ENCODE peak calls at places on chromosomes 3 and 15, in four cellular contexts. R is SK-N-SH, Z is GM12892, S is HepG2. C is an unnamed sample.

GRCh38 chr3:14628406-14628805 is 23.2 kb upstream of the CCDC174 start:
- DNase-seq in S (no peak), R (no peak), Z (no peak), C (no peak)

GRCh38 chr3:10160925-10161324 is 3.8 kb upstream of the IRAK2 start:
- DNase-seq in Z (no peak), S (no peak), R (no peak), C (no peak)

GRCh38 chr3:115092220-115092791 is 54.8 kb downstream of the ZBTB20 start:
- DNase-seq in R (peak; percentile 47), Z (no peak), S (peak; percentile 34), C (no peak)

GRCh38 chr3:52098108-52098507 is 41.7 kb upstream of the DUSP7 start:
- DNase-seq in R (no peak), Z (no peak), S (no peak), C (no peak)

GRCh38 chr3:113663324-113663750 is 33.1 kb downstream of the USF3 start:
- DNase-seq in R (no peak), Z (no peak), S (peak; percentile 94), C (no peak)

GRCh38 chr3:159252772-159253384 is 451.0 kb downstream of the MFSD1 start:
- DNase-seq in R (peak; percentile 36), S (peak; percentile 10), Z (no peak), C (no peak)

GRCh38 chr3:190375250-190375649 is 12.7 kb upstream of the CLDN16 start:
- DNase-seq in S (no peak), Z (no peak), R (no peak), C (no peak)

GRCh38 chr15:44427756-44428724 is 611 bp downstream of the CTDSPL2 start:
- DNase-seq in Z (no peak), R (peak; percentile 63), S (peak; percentile 62), C (no peak)

GRCh38 chr15:68370768-68371151 is 61.2 kb downstream of the ITGA11 start:
- DNase-seq in R (no peak), Z (no peak), S (no peak), C (no peak)

GRCh38 chr3:141313091-141313683 is 55.1 kb upstream of the ZBTB38 start:
- DNase-seq in R (no peak), S (no peak), Z (no peak), C (no peak)

GRCh38 chr3:171504376-171504775 is 44.2 kb upstream of the TNIK start:
- DNase-seq in R (no peak), S (no peak), Z (no peak), C (no peak)

GRCh38 chr3:171862993-171863521 is 19.9 kb downstream of the TMEM212 start:
- DNase-seq in R (no peak), S (peak; percentile 58), Z (no peak), C (no peak)

GRCh38 chr15:59200560-59200959 is 6.1 kb upstream of the LDHAL6B start:
- DNase-seq in S (no peak), R (no peak), Z (no peak), C (no peak)

GRCh38 chr15:88950600-88951160 is 37.5 kb upstream of the MFGE8 start:
- DNase-seq in R (no peak), S (no peak), Z (no peak), C (no peak)

GRCh38 chr3:66236281-66236680 is 15.5 kb downstream of the SLC25A26 start:
- DNase-seq in S (peak; percentile 17), R (no peak), Z (no peak), C (no peak)

GRCh38 chr3:53518495-53518981 is 24.1 kb downstream of the CACNA1D start:
- DNase-seq in Z (no peak), S (no peak), R (no peak), C (no peak)

GRCh38 chr3:126356373-126357298 is 572 bp downstream of the KLF15 start:
- DNase-seq in R (peak; percentile 82), S (no peak), Z (no peak), C (peak; percentile 38)

GRCh38 chr3:5188419-5189405 is 1.2 kb downstream of the EDEM1 start:
- DNase-seq in Z (no peak), S (peak; percentile 68), R (peak; percentile 41), C (no peak)

GRCh38 chr3:80537680-80538079 is 769.9 kb upstream of the ROBO1 start:
- DNase-seq in R (no peak), S (no peak), Z (no peak), C (no peak)
- TF ChIP-seq TAF1 in R (no peak), S (no peak), Z (no peak), C (no peak)

GRCh38 chr15:96234109-96234892 is 96.2 kb upstream of the NR2F2 start:
- DNase-seq in R (peak; percentile 17), Z (no peak), S (no peak), C (no peak)

GRCh38 chr15:96232335-96232734 is 98.2 kb upstream of the NR2F2 start:
- DNase-seq in R (no peak), S (no peak), Z (no peak), C (no peak)

GRCh38 chr15:96225642-96226259 is 104.7 kb upstream of the NR2F2 start:
- DNase-seq in Z (no peak), R (no peak), S (peak; percentile 82), C (no peak)

GRCh38 chr15:96230557-96231181 is 99.8 kb upstream of the NR2F2 start:
- DNase-seq in R (no peak), Z (no peak), S (no peak), C (no peak)
- TF ChIP-seq TAF1 in R (no peak), Z (no peak), S (no peak), C (no peak)

GRCh38 chr15:52463638-52464037 is 65.0 kb downstream of the MYO5A start:
- DNase-seq in S (no peak), Z (no peak), R (no peak), C (no peak)
- TF ChIP-seq TAF1 in S (no peak), Z (no peak), R (no peak), C (no peak)

GRCh38 chr3:78895528-78895927 is 872.3 kb downstream of the ROBO1 start:
- DNase-seq in Z (no peak), S (no peak), R (no peak), C (no peak)
- TF ChIP-seq TAF1 in Z (no peak), S (no peak), R (no peak), C (no peak)

DNA sequence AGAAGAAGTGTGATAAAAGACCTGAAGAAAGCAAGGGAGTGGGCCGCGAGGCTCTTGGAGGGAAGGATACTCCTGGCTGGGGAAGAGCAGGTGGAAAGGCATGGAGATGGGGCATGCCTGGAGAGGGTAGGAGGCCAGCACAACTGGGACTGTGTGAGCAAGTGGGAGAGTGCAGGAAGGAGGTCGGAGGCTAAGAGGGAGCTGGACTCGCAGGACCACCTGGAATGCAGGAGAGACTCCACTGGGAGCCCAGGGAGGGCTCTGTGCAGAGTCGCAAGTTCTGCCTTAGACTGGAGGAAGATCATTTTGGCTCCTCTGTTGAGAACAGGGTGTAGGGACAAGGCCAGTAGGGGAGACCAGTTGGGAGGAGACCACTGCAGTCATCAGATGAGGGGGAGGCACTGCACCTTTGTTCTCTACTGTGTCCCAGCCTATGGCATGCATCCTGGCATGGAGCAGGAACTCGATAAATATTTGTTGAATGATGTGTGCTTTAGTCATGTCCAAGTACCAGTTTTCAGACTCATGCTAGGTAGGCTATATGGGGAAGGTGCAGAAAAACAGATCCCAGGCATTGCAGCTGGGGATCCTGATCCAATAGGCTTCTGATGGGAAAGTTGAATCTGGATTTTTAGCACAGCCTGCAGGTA is 13.7 kb downstream of the FAM107A start:
- DNase-seq in R (no peak), Z (no peak), S (peak; percentile 53), C (no peak)
- TF ChIP-seq TAF1 in R (no peak), Z (no peak), S (no peak), C (no peak)

C was measured in GM12891.